ENCODE peak calls at places on chromosomes 12 and 14, in five cellular contexts. P, M, Y, S and D are unnamed samples.

GRCh38 chr12:118370601-118371000 is 2.1 kb downstream of the TAOK3 start:
- DNase-seq in P (no peak), M (no peak), Y (no peak), S (no peak), D (no peak)

GRCh38 chr12:120735181-120735580 is 9.6 kb downstream of the ACADS start:
- DNase-seq in P (no peak), M (no peak), Y (no peak), S (no peak), D (no peak)

GRCh38 chr12:1380171-1380974 is 214.0 kb downstream of the FBXL14 start:
- DNase-seq in P (no peak), M (no peak), Y (no peak), S (no peak), D (no peak)

GRCh38 chr12:54977155-54977554 is 7.4 kb downstream of the TESPA1 start:
- DNase-seq in P (no peak), M (no peak), Y (no peak), S (no peak), D (peak; percentile 20)

GRCh38 chr14:43981135-43981787 is 525.8 kb downstream of the FSCB start:
- DNase-seq in P (no peak), M (no peak), Y (no peak), S (no peak), D (no peak)

GRCh38 chr14:95300002-95300696 is 19.6 kb downstream of the CLMN start:
- DNase-seq in P (no peak), M (no peak), Y (no peak), S (no peak), D (no peak)

GRCh38 chr12:122144885-122145284 is 29.1 kb downstream of the IL31 start:
- DNase-seq in P (no peak), M (no peak), Y (no peak), S (no peak), D (no peak)

GRCh38 chr12:64007853-64008252 is 163.4 kb downstream of the SRGAP1 start:
- DNase-seq in P (no peak), M (no peak), Y (no peak), S (no peak), D (no peak)

GRCh38 chr14:39731912-39732311 is 299.7 kb upstream of the FBXO33 start:
- DNase-seq in P (no peak), M (no peak), Y (no peak), S (no peak), D (no peak)

GRCh38 chr12:105814283-105814682 is 324.5 kb downstream of the NUAK1 start:
- DNase-seq in P (peak; percentile 95), M (no peak), Y (no peak), S (no peak), D (no peak)

GRCh38 chr12:45668641-45669040 is 60.9 kb upstream of the ARID2 start:
- DNase-seq in P (no peak), M (no peak), Y (no peak), S (no peak), D (no peak)

GRCh38 chr14:24954037-24954696 is 95.8 kb downstream of the STXBP6 start:
- DNase-seq in P (no peak), M (no peak), Y (no peak), S (no peak), D (no peak)

GRCh38 chr12:45388545-45388944 is 172.7 kb downstream of the ANO6 start:
- DNase-seq in P (no peak), M (peak; percentile 51), Y (no peak), S (no peak), D (peak; percentile 76)

GRCh38 chr12:101076940-101077351 is 133.1 kb downstream of the SLC5A8 start:
- DNase-seq in P (no peak), M (no peak), Y (no peak), S (no peak), D (peak; percentile 29)

GRCh38 chr14:24712909-24713308 is 78.9 kb upstream of the GZMB start:
- DNase-seq in P (no peak), M (no peak), Y (no peak), S (no peak), D (no peak)

GRCh38 chr14:49549881-49550280 is 36.3 kb downstream of the RPS29 start:
- DNase-seq in P (no peak), M (no peak), Y (no peak), S (no peak), D (peak; percentile 55)

GRCh38 chr14:73887116-73887490 is 444 bp downstream of the ZNF410 start:
- DNase-seq in P (no peak), M (no peak), Y (no peak), S (no peak), D (no peak)

GRCh38 chr14:26794731-26795130 is 196.9 kb upstream of the NOVA1 start:
- DNase-seq in P (no peak), M (no peak), Y (no peak), S (no peak), D (peak; percentile 60)

GRCh38 chr12:69608114-69608513 is 2.6 kb downstream of the LRRC10 start:
- DNase-seq in P (no peak), M (no peak), Y (no peak), S (no peak), D (no peak)